ENCODE peak calls at places on chromosomes 3 and 15, in nine cellular contexts. M is astrocyte, H is fibroblast of lung, S is heart right ventricle, J is PC-3, D is colonic mucosa, P is cardiac muscle cell, Q is HepG2, Y is aorta. L is an unnamed sample.

GRCh38 chr3:96970211-96970610 is 155.8 kb downstream of the EPHA6 start:
- DNase-seq in M (no peak), H (no peak), S (no peak), J (peak; percentile 59), D (no peak), P (no peak), Q (no peak), Y (no peak), L (no peak)

GRCh38 chr15:42494998-42495360 is 455 bp upstream of the SNAP23 start:
- DNase-seq in M (peak; percentile 65), H (peak; percentile 63), S (peak; percentile 77), J (peak; percentile 49), D (peak; percentile 93), P (no peak), Q (peak; percentile 34), Y (peak; percentile 64), L (peak; percentile 58)

GRCh38 chr15:43168192-43169107 is 16.8 kb upstream of the CCNDBP1 start:
- DNase-seq in M (peak; percentile 77), H (peak; percentile 45), S (peak; percentile 16), J (peak; percentile 95), D (no peak), P (peak; percentile 1), Q (no peak), Y (no peak), L (peak; percentile 24)

GRCh38 chr15:79463043-79463780 is 31.1 kb downstream of the MINAR1 start:
- DNase-seq in M (no peak), H (no peak), S (no peak), J (no peak), D (no peak), P (no peak), Q (no peak), Y (no peak), L (no peak)

GRCh38 chr3:10274601-10275000 is 18.1 kb downstream of the GHRL start:
- DNase-seq in M (no peak), H (no peak), S (no peak), J (no peak), D (no peak), P (no peak), Q (no peak), Y (no peak), L (no peak)

GRCh38 chr3:32421991-32422859 is 30.6 kb downstream of the CMTM7 start:
- DNase-seq in M (peak; percentile 83), H (peak; percentile 88), S (peak; percentile 85), J (peak; percentile 98), D (peak; percentile 93), P (no peak), Q (no peak), Y (peak; percentile 93), L (peak; percentile 62)

GRCh38 chr3:48962340-48962739 is 27.7 kb upstream of the P4HTM start:
- DNase-seq in M (no peak), H (no peak), S (no peak), J (no peak), D (no peak), P (no peak), Q (no peak), Y (no peak), L (no peak)

GRCh38 chr3:134603480-134603879 is 47.3 kb downstream of the KY start:
- DNase-seq in M (no peak), H (no peak), S (no peak), J (no peak), D (no peak), P (no peak), Q (no peak), Y (no peak), L (no peak)

GRCh38 chr3:67624078-67624477 is 30.3 kb downstream of the SUCLG2 start:
- DNase-seq in M (no peak), H (no peak), S (no peak), J (no peak), D (no peak), P (no peak), Q (no peak), Y (no peak), L (no peak)

GRCh38 chr3:191963182-191963581 is 502.2 kb downstream of the PYDC2 start:
- DNase-seq in M (peak; percentile 85), H (no peak), S (no peak), J (peak; percentile 23), D (no peak), P (no peak), Q (no peak), Y (no peak), L (no peak)

GRCh38 chr15:69659454-69660050 is 206.9 kb downstream of the RPLP1 start:
- DNase-seq in M (no peak), H (no peak), S (no peak), J (peak; percentile 80), D (no peak), P (no peak), Q (no peak), Y (no peak), L (no peak)

GRCh38 chr3:169869484-169870304 is at the start of gene LRRC31:
- DNase-seq in M (no peak), H (no peak), S (no peak), J (no peak), D (peak; percentile 29), P (no peak), Q (no peak), Y (no peak), L (no peak)

GRCh38 chr15:52667597-52667996 is 11.6 kb downstream of the ATOSA start:
- DNase-seq in M (peak; percentile 77), H (no peak), S (no peak), J (no peak), D (no peak), P (no peak), Q (no peak), Y (no peak), L (peak; percentile 4)

GRCh38 chr15:100198442-100198841 is 143.3 kb downstream of the ADAMTS17 start:
- DNase-seq in M (no peak), H (no peak), S (no peak), J (no peak), D (no peak), P (no peak), Q (no peak), Y (no peak), L (no peak)

GRCh38 chr3:188259611-188260010 is 105.7 kb downstream of the LPP start:
- DNase-seq in M (no peak), H (no peak), S (no peak), J (no peak), D (no peak), P (no peak), Q (no peak), Y (no peak), L (no peak)

GRCh38 chr3:188262488-188262887 is 108.5 kb downstream of the LPP start:
- DNase-seq in M (no peak), H (no peak), S (no peak), J (no peak), D (no peak), P (no peak), Q (no peak), Y (no peak), L (no peak)

GRCh38 chr3:188262913-188263683 is 109.1 kb downstream of the LPP start:
- DNase-seq in M (peak; percentile 94), H (peak; percentile 78), S (peak; percentile 62), J (peak; percentile 96), D (no peak), P (no peak), Q (peak; percentile 27), Y (peak; percentile 60), L (peak; percentile 62)

GRCh38 chr3:188259191-188259590 is 105.2 kb downstream of the LPP start:
- DNase-seq in M (no peak), H (no peak), S (no peak), J (no peak), D (peak; percentile 60), P (no peak), Q (no peak), Y (no peak), L (no peak)

GRCh38 chr3:188261011-188261410 is 107.1 kb downstream of the LPP start:
- DNase-seq in M (no peak), H (no peak), S (no peak), J (peak; percentile 51), D (no peak), P (no peak), Q (no peak), Y (no peak), L (no peak)
- H3K4me3 ChIP-seq in M (no peak overlapping the region), H (no peak overlapping the region), S (no peak overlapping the region), J (peak overlapping the region; percentile 23), D (no peak overlapping the region), P (no peak overlapping the region), Q (no peak overlapping the region), Y (no peak overlapping the region), L (no peak overlapping the region)

DNA sequence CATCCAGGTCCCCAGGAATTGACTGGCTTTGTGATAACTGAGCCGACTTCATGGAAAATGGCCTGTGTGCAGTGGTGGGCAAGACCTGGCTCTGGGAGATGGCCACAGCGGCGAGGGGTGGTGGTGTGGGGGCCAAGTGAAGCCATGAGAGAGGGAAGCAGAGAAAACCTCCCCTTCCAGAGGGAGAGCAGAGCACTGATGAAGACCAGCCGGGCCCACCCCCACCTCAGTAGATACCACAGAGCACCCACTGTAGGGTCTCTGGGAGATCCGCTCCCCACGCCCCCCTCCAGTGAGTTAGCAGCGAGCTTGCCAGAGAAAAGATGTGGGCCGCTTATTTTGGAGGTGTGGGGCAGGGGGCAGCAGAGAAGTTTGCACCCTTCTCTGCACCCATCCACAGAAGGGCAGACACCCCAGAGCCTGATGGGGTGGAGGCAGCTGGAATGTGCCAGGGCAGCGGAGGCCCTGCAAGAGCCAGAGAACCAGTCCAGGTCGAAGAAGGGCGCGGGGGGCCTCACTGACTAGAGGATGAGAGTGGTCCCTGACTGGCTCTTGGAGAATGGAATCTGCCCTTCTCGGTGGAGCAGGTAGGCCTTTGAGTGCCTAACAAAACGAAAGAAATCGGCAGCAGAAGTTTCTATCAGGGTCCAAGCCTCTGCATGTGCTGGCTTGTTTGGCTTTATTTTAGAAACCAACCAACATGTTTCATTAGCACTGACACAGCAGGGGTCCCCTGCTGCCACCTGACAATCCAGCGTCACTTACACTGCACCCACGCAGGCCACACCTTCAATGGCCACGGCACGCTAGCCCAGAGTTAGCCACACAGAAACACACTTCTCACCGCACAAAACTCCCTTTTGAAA is 28.3 kb downstream of the MELTF start:
- DNase-seq in M (no peak), H (no peak), S (no peak), J (no peak), D (no peak), P (no peak), Q (no peak), Y (peak; percentile 26), L (no peak)
- H3K27ac ChIP-seq in M (no peak overlapping the region), H (no peak overlapping the region), S (peak overlapping the region; percentile 72), J (no peak overlapping the region), D (no peak overlapping the region), P (no peak overlapping the region), Q (no peak overlapping the region), Y (no peak overlapping the region), L (no peak overlapping the region)

DNA sequence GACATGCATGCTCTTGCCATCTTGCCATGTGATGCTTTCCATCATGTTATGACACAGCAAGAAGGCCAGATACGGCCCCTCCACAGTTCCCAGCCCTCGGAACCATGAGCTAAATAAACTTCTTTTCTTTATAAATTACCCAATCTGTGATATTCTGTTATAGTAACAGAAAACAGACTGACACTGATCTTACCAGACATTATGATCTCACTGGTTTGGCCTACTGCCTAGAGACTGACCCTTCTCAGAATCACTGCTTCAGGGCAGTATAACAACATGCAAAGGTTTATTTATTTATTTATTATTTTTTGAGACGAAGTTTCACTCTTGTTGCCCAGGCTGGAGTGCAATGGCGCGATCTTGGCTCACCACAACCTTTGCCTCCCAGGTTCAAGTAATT is 14.0 kb downstream of the ZNF619 start:
- DNase-seq in M (no peak), H (peak; percentile 25), S (no peak), J (no peak), D (no peak), P (no peak), Q (no peak), Y (no peak), L (peak; percentile 50)
- H3K27me3 ChIP-seq in M (no peaks in the 10 kb centered on the region), H (no peaks in the 10 kb centered on the region), S (no peaks in the 10 kb centered on the region), J (no peaks in the 10 kb centered on the region), D (no peaks in the 10 kb centered on the region), P (no peaks in the 10 kb centered on the region), Q (no peaks in the 10 kb centered on the region), Y (no peaks in the 10 kb centered on the region), L (no peaks in the 10 kb centered on the region)

GRCh38 chr3:126181398-126181725 is 976 bp upstream of the ALDH1L1 start:
- DNase-seq in M (no peak), H (no peak), S (no peak), J (no peak), D (peak; percentile 29), P (no peak), Q (no peak), Y (no peak), L (no peak)
- H3K4me3 ChIP-seq in M (peak overlapping the region; percentile 48), H (no peak overlapping the region), S (peak overlapping the region; percentile 75), J (no peak overlapping the region), D (peak overlapping the region; percentile 58), P (no peak overlapping the region), Q (no peak overlapping the region), Y (no peak overlapping the region), L (no peak overlapping the region)